ENCODE peak calls at places on chromosomes 12 and 14, in seven cellular contexts. One of them, this sample, is unnamed. For H3K4me1, the result is how much of the 10 kb centered on the place peaks cover.

GRCh38 chr12:90036641-90037040 is 328.0 kb upstream of the ATP2B1 start:
- DNase-seq in transverse colon: no peak
- DNase-seq in upper lobe of left lung: no peak
- DNase-seq in breast epithelium: no peak
- DNase-seq in sigmoid colon: no peak
- DNase-seq in adrenal gland: no peak
- DNase-seq in IMR-90: peak
- DNase-seq in this sample: no peak

GRCh38 chr14:61573748-61574513 is 121.4 kb upstream of the HIF1A start:
- DNase-seq in adrenal gland: peak
- DNase-seq in IMR-90: peak
- DNase-seq in upper lobe of left lung: no peak
- DNase-seq in breast epithelium: no peak
- DNase-seq in sigmoid colon: no peak
- DNase-seq in transverse colon: no peak
- DNase-seq in this sample: no peak

GRCh38 chr14:67766035-67766680 is 50.2 kb downstream of the ZFYVE26 start:
- DNase-seq in IMR-90: no peak
- DNase-seq in upper lobe of left lung: peak
- DNase-seq in transverse colon: peak
- DNase-seq in adrenal gland: peak
- DNase-seq in breast epithelium: no peak
- DNase-seq in sigmoid colon: no peak
- DNase-seq in this sample: no peak

GRCh38 chr14:92916201-92916600 is 6.7 kb upstream of the CHGA start:
- DNase-seq in upper lobe of left lung: no peak
- DNase-seq in adrenal gland: no peak
- DNase-seq in sigmoid colon: no peak
- DNase-seq in transverse colon: no peak
- DNase-seq in IMR-90: no peak
- DNase-seq in breast epithelium: no peak
- DNase-seq in this sample: no peak

GRCh38 chr14:99575043-99576023 is 28.7 kb downstream of the CCDC85C start:
- DNase-seq in adrenal gland: peak
- DNase-seq in transverse colon: peak
- DNase-seq in breast epithelium: peak
- DNase-seq in IMR-90: peak
- DNase-seq in upper lobe of left lung: peak
- DNase-seq in sigmoid colon: no peak
- DNase-seq in this sample: no peak

GRCh38 chr12:96510306-96510764 is 21.0 kb downstream of the CFAP54 start:
- DNase-seq in IMR-90: peak
- DNase-seq in adrenal gland: no peak
- DNase-seq in sigmoid colon: no peak
- DNase-seq in transverse colon: no peak
- DNase-seq in breast epithelium: no peak
- DNase-seq in upper lobe of left lung: no peak
- DNase-seq in this sample: peak

GRCh38 chr12:122871851-122872785 is 23.8 kb downstream of the VPS37B start:
- DNase-seq in adrenal gland: peak
- DNase-seq in transverse colon: peak
- DNase-seq in upper lobe of left lung: peak
- DNase-seq in breast epithelium: no peak
- DNase-seq in IMR-90: peak
- DNase-seq in sigmoid colon: peak
- DNase-seq in this sample: peak

GRCh38 chr12:25195056-25195971 is at the start of the genes DNAI7 and ETFRF1:
- DNase-seq in transverse colon: peak
- DNase-seq in IMR-90: peak
- DNase-seq in breast epithelium: peak
- DNase-seq in upper lobe of left lung: peak
- DNase-seq in adrenal gland: peak
- DNase-seq in sigmoid colon: peak
- DNase-seq in this sample: peak

GRCh38 chr14:68359862-68360552 is 432.9 kb downstream of the ZFP36L1 start:
- DNase-seq in breast epithelium: no peak
- DNase-seq in IMR-90: no peak
- DNase-seq in adrenal gland: peak
- DNase-seq in transverse colon: peak
- DNase-seq in sigmoid colon: peak
- DNase-seq in upper lobe of left lung: peak
- DNase-seq in this sample: peak

GRCh38 chr14:94388027-94388895 is at the start of gene SERPINA1:
- DNase-seq in breast epithelium: no peak
- DNase-seq in upper lobe of left lung: peak
- DNase-seq in IMR-90: peak
- DNase-seq in transverse colon: no peak
- DNase-seq in sigmoid colon: peak
- DNase-seq in adrenal gland: no peak
- DNase-seq in this sample: no peak

GRCh38 chr12:120775862-120776552 is 50.4 kb downstream of the ACADS start:
- DNase-seq in breast epithelium: no peak
- DNase-seq in adrenal gland: no peak
- DNase-seq in IMR-90: no peak
- DNase-seq in upper lobe of left lung: no peak
- DNase-seq in transverse colon: no peak
- DNase-seq in sigmoid colon: no peak
- DNase-seq in this sample: no peak

GRCh38 chr14:70567791-70568190 is 32.7 kb downstream of the MED6 start:
- DNase-seq in sigmoid colon: no peak
- DNase-seq in transverse colon: no peak
- DNase-seq in breast epithelium: no peak
- DNase-seq in upper lobe of left lung: no peak
- DNase-seq in IMR-90: peak
- DNase-seq in adrenal gland: no peak
- DNase-seq in this sample: no peak

GRCh38 chr12:68646484-68646883 is 35.8 kb downstream of the RAP1B start:
- DNase-seq in adrenal gland: no peak
- DNase-seq in IMR-90: no peak
- DNase-seq in transverse colon: no peak
- DNase-seq in upper lobe of left lung: no peak
- DNase-seq in sigmoid colon: no peak
- DNase-seq in breast epithelium: no peak
- DNase-seq in this sample: no peak

GRCh38 chr14:69713976-69714716 is 52.8 kb upstream of the SRSF5 start:
- DNase-seq in adrenal gland: no peak
- DNase-seq in upper lobe of left lung: no peak
- DNase-seq in IMR-90: no peak
- DNase-seq in transverse colon: peak
- DNase-seq in sigmoid colon: no peak
- DNase-seq in breast epithelium: no peak
- DNase-seq in this sample: no peak

GRCh38 chr12:89540586-89540985 is 14.7 kb upstream of the POC1B start:
- DNase-seq in breast epithelium: no peak
- DNase-seq in IMR-90: no peak
- DNase-seq in transverse colon: no peak
- DNase-seq in adrenal gland: no peak
- DNase-seq in sigmoid colon: no peak
- DNase-seq in upper lobe of left lung: no peak
- DNase-seq in this sample: no peak

GRCh38 chr14:67680941-67681340 is 6.5 kb upstream of the VTI1B start:
- DNase-seq in sigmoid colon: no peak
- DNase-seq in upper lobe of left lung: peak
- DNase-seq in transverse colon: no peak
- DNase-seq in adrenal gland: no peak
- DNase-seq in breast epithelium: no peak
- DNase-seq in IMR-90: no peak
- DNase-seq in this sample: no peak

GRCh38 chr14:90019824-90020523 is 41.8 kb upstream of the KCNK13 start:
- DNase-seq in breast epithelium: no peak
- DNase-seq in sigmoid colon: no peak
- DNase-seq in upper lobe of left lung: no peak
- DNase-seq in adrenal gland: no peak
- DNase-seq in transverse colon: no peak
- DNase-seq in IMR-90: no peak
- DNase-seq in this sample: no peak

GRCh38 chr12:71010143-71010479 is 89.6 kb upstream of the PTPRR start:
- DNase-seq in transverse colon: no peak
- DNase-seq in upper lobe of left lung: no peak
- DNase-seq in sigmoid colon: no peak
- DNase-seq in breast epithelium: no peak
- DNase-seq in IMR-90: no peak
- DNase-seq in adrenal gland: no peak
- DNase-seq in this sample: no peak

GRCh38 chr14:102185360-102185759 is 45.7 kb downstream of the WDR20 start:
- DNase-seq in upper lobe of left lung: no peak
- DNase-seq in adrenal gland: no peak
- DNase-seq in sigmoid colon: peak
- DNase-seq in IMR-90: no peak
- DNase-seq in transverse colon: no peak
- DNase-seq in breast epithelium: no peak
- DNase-seq in this sample: no peak

GRCh38 chr14:22104971-22105641 is 431.5 kb upstream of the OR4E1 start:
- DNase-seq in transverse colon: no peak
- DNase-seq in breast epithelium: no peak
- DNase-seq in upper lobe of left lung: no peak
- DNase-seq in adrenal gland: no peak
- DNase-seq in sigmoid colon: no peak
- DNase-seq in IMR-90: no peak
- DNase-seq in this sample: no peak

GRCh38 chr12:64083285-64084210 is 138.5 kb downstream of the KICS2 start:
- DNase-seq in upper lobe of left lung: peak
- DNase-seq in adrenal gland: peak
- DNase-seq in sigmoid colon: peak
- DNase-seq in transverse colon: peak
- DNase-seq in breast epithelium: peak
- DNase-seq in IMR-90: peak
- DNase-seq in this sample: peak

GRCh38 chr14:95240859-95241813 is 78.6 kb downstream of the CLMN start:
- DNase-seq in IMR-90: no peak
- DNase-seq in adrenal gland: no peak
- DNase-seq in transverse colon: no peak
- DNase-seq in breast epithelium: peak
- DNase-seq in sigmoid colon: no peak
- DNase-seq in upper lobe of left lung: no peak
- DNase-seq in this sample: no peak

GRCh38 chr14:70086685-70087379 is 101.9 kb downstream of the SLC8A3 start:
- DNase-seq in sigmoid colon: no peak
- DNase-seq in transverse colon: peak
- DNase-seq in breast epithelium: no peak
- DNase-seq in adrenal gland: peak
- DNase-seq in IMR-90: peak
- DNase-seq in upper lobe of left lung: no peak
- DNase-seq in this sample: no peak

GRCh38 chr12:132190012-132190755 is 45.9 kb downstream of the NOC4L start:
- DNase-seq in IMR-90: no peak
- DNase-seq in breast epithelium: no peak
- DNase-seq in adrenal gland: no peak
- DNase-seq in transverse colon: peak
- DNase-seq in upper lobe of left lung: no peak
- DNase-seq in sigmoid colon: no peak
- DNase-seq in this sample: no peak

GRCh38 chr12:28909291-28909690 is 239.8 kb upstream of the FAR2 start:
- DNase-seq in sigmoid colon: no peak
- DNase-seq in IMR-90: peak
- DNase-seq in transverse colon: no peak
- DNase-seq in adrenal gland: no peak
- DNase-seq in breast epithelium: no peak
- DNase-seq in upper lobe of left lung: no peak
- DNase-seq in this sample: no peak

GRCh38 chr12:113907446-113908180 is 58.5 kb downstream of the RBM19 start:
- DNase-seq in sigmoid colon: no peak
- DNase-seq in transverse colon: no peak
- DNase-seq in IMR-90: no peak
- DNase-seq in upper lobe of left lung: no peak
- DNase-seq in breast epithelium: no peak
- DNase-seq in adrenal gland: no peak
- DNase-seq in this sample: no peak

GRCh38 chr12:43285248-43285647 is 266.8 kb downstream of the ADAMTS20 start:
- DNase-seq in sigmoid colon: no peak
- DNase-seq in IMR-90: peak
- DNase-seq in transverse colon: no peak
- DNase-seq in adrenal gland: no peak
- DNase-seq in upper lobe of left lung: no peak
- DNase-seq in breast epithelium: no peak
- DNase-seq in this sample: peak
- H3K4me1 ChIP-seq in sigmoid colon: under half
- H3K4me1 ChIP-seq in IMR-90: under half
- H3K4me1 ChIP-seq in transverse colon: under half
- H3K4me1 ChIP-seq in adrenal gland: under half
- H3K4me1 ChIP-seq in upper lobe of left lung: under half
- H3K4me1 ChIP-seq in breast epithelium: under half
- H3K4me1 ChIP-seq in this sample: under half

GRCh38 chr12:84542289-84542688 is 370.3 kb downstream of the SLC6A15 start:
- DNase-seq in adrenal gland: no peak
- DNase-seq in sigmoid colon: no peak
- DNase-seq in upper lobe of left lung: no peak
- DNase-seq in transverse colon: no peak
- DNase-seq in breast epithelium: no peak
- DNase-seq in IMR-90: no peak
- DNase-seq in this sample: no peak
- H3K27ac ChIP-seq in adrenal gland: no peak
- H3K27ac ChIP-seq in sigmoid colon: no peak
- H3K27ac ChIP-seq in upper lobe of left lung: no peak
- H3K27ac ChIP-seq in transverse colon: no peak
- H3K27ac ChIP-seq in breast epithelium: no peak
- H3K27ac ChIP-seq in IMR-90: no peak
- H3K27ac ChIP-seq in this sample: no peak

GRCh38 chr12:77323778-77324415 is 258.5 kb upstream of the E2F7 start:
- DNase-seq in upper lobe of left lung: no peak
- DNase-seq in transverse colon: no peak
- DNase-seq in sigmoid colon: no peak
- DNase-seq in IMR-90: no peak
- DNase-seq in adrenal gland: no peak
- DNase-seq in breast epithelium: no peak
- DNase-seq in this sample: no peak

GRCh38 chr12:77325505-77325904 is 260.1 kb upstream of the E2F7 start:
- DNase-seq in sigmoid colon: no peak
- DNase-seq in adrenal gland: no peak
- DNase-seq in upper lobe of left lung: no peak
- DNase-seq in transverse colon: no peak
- DNase-seq in breast epithelium: peak
- DNase-seq in IMR-90: no peak
- DNase-seq in this sample: no peak

GRCh38 chr12:77324416-77324762 is 259.0 kb upstream of the E2F7 start:
- DNase-seq in transverse colon: no peak
- DNase-seq in IMR-90: no peak
- DNase-seq in breast epithelium: no peak
- DNase-seq in sigmoid colon: no peak
- DNase-seq in adrenal gland: no peak
- DNase-seq in upper lobe of left lung: no peak
- DNase-seq in this sample: no peak

GRCh38 chr12:77328326-77328725 is 263.0 kb upstream of the E2F7 start:
- DNase-seq in adrenal gland: no peak
- DNase-seq in upper lobe of left lung: no peak
- DNase-seq in IMR-90: no peak
- DNase-seq in breast epithelium: no peak
- DNase-seq in transverse colon: no peak
- DNase-seq in sigmoid colon: no peak
- DNase-seq in this sample: no peak

GRCh38 chr12:77324763-77325468 is 259.5 kb upstream of the E2F7 start:
- DNase-seq in transverse colon: peak
- DNase-seq in IMR-90: peak
- DNase-seq in adrenal gland: peak
- DNase-seq in upper lobe of left lung: peak
- DNase-seq in sigmoid colon: peak
- DNase-seq in breast epithelium: peak
- DNase-seq in this sample: peak
- TF ChIP-seq POLR2A in transverse colon: no peak
- TF ChIP-seq POLR2A in IMR-90: no peak
- TF ChIP-seq POLR2A in adrenal gland: no peak
- TF ChIP-seq POLR2A in upper lobe of left lung: no peak
- TF ChIP-seq POLR2A in sigmoid colon: no peak
- TF ChIP-seq POLR2A in breast epithelium: no peak
- TF ChIP-seq POLR2A in this sample: no peak

GRCh38 chr14:34032720-34033119 is 81.8 kb upstream of the EGLN3 start:
- DNase-seq in breast epithelium: no peak
- DNase-seq in sigmoid colon: no peak
- DNase-seq in adrenal gland: no peak
- DNase-seq in upper lobe of left lung: no peak
- DNase-seq in transverse colon: no peak
- DNase-seq in IMR-90: no peak
- DNase-seq in this sample: no peak
- H3K4me1 ChIP-seq in breast epithelium: under half
- H3K4me1 ChIP-seq in sigmoid colon: under half
- H3K4me1 ChIP-seq in adrenal gland: under half
- H3K4me1 ChIP-seq in upper lobe of left lung: under half
- H3K4me1 ChIP-seq in transverse colon: under half
- H3K4me1 ChIP-seq in IMR-90: under half
- H3K4me1 ChIP-seq in this sample: under half